ENCODE peak calls at places on chromosomes 3 and 15, in eight cellular contexts. One of them, this sample, is unnamed.
A peak's percentile ranks its signal among the peaks of the same experiment; 100 is the strongest.

GRCh38 chr3:4751057-4752051 is 227.9 kb upstream of the BHLHE40 start:
- DNase-seq in upper lobe of left lung: no peak
- DNase-seq in stomach: no peak
- DNase-seq in IMR-90: peak; percentile 87
- DNase-seq in sigmoid colon: no peak
- DNase-seq in heart left ventricle: no peak
- DNase-seq in foreskin fibroblast: peak; percentile 25
- DNase-seq in fibroblast of pulmonary artery: peak; percentile 84
- DNase-seq in this sample: no peak

GRCh38 chr15:36361351-36361870 is 218.0 kb upstream of the CDIN1 start:
- DNase-seq in IMR-90: peak; percentile 77
- DNase-seq in heart left ventricle: no peak
- DNase-seq in fibroblast of pulmonary artery: peak; percentile 65
- DNase-seq in sigmoid colon: no peak
- DNase-seq in upper lobe of left lung: no peak
- DNase-seq in stomach: no peak
- DNase-seq in foreskin fibroblast: peak; percentile 44
- DNase-seq in this sample: no peak

GRCh38 chr15:68795298-68795848 is 25.3 kb downstream of the ANP32A start:
- DNase-seq in fibroblast of pulmonary artery: peak; percentile 69
- DNase-seq in upper lobe of left lung: peak; percentile 91
- DNase-seq in heart left ventricle: peak; percentile 94
- DNase-seq in IMR-90: peak; percentile 57
- DNase-seq in stomach: peak; percentile 91
- DNase-seq in sigmoid colon: peak; percentile 95
- DNase-seq in foreskin fibroblast: peak; percentile 87
- DNase-seq in this sample: no peak

GRCh38 chr15:34239151-34239761 is 14.4 kb downstream of the EMC4 start:
- DNase-seq in IMR-90: peak; percentile 91
- DNase-seq in sigmoid colon: no peak
- DNase-seq in foreskin fibroblast: peak; percentile 86
- DNase-seq in stomach: no peak
- DNase-seq in heart left ventricle: no peak
- DNase-seq in upper lobe of left lung: no peak
- DNase-seq in fibroblast of pulmonary artery: peak; percentile 79
- DNase-seq in this sample: no peak

GRCh38 chr3:51717947-51718346 is 11.1 kb downstream of the GRM2 start:
- DNase-seq in heart left ventricle: no peak
- DNase-seq in foreskin fibroblast: no peak
- DNase-seq in fibroblast of pulmonary artery: no peak
- DNase-seq in stomach: no peak
- DNase-seq in sigmoid colon: no peak
- DNase-seq in IMR-90: no peak
- DNase-seq in upper lobe of left lung: no peak
- DNase-seq in this sample: no peak

GRCh38 chr15:68223171-68223570 is 6.4 kb downstream of the CLN6 start:
- DNase-seq in foreskin fibroblast: no peak
- DNase-seq in IMR-90: no peak
- DNase-seq in fibroblast of pulmonary artery: no peak
- DNase-seq in stomach: peak; percentile 14
- DNase-seq in heart left ventricle: no peak
- DNase-seq in upper lobe of left lung: no peak
- DNase-seq in sigmoid colon: no peak
- DNase-seq in this sample: no peak

GRCh38 chr3:64554086-64554920 is 133.5 kb downstream of the ADAMTS9 start:
- DNase-seq in sigmoid colon: no peak
- DNase-seq in fibroblast of pulmonary artery: no peak
- DNase-seq in upper lobe of left lung: no peak
- DNase-seq in stomach: no peak
- DNase-seq in heart left ventricle: no peak
- DNase-seq in IMR-90: no peak
- DNase-seq in foreskin fibroblast: no peak
- DNase-seq in this sample: no peak

GRCh38 chr3:65098400-65098799 is 410.6 kb upstream of the ADAMTS9 start:
- DNase-seq in heart left ventricle: no peak
- DNase-seq in stomach: no peak
- DNase-seq in fibroblast of pulmonary artery: no peak
- DNase-seq in foreskin fibroblast: no peak
- DNase-seq in sigmoid colon: no peak
- DNase-seq in upper lobe of left lung: no peak
- DNase-seq in IMR-90: no peak
- DNase-seq in this sample: no peak

GRCh38 chr3:34364345-34364744 is 565.9 kb downstream of the PDCD6IP start:
- DNase-seq in foreskin fibroblast: no peak
- DNase-seq in sigmoid colon: no peak
- DNase-seq in stomach: no peak
- DNase-seq in upper lobe of left lung: no peak
- DNase-seq in fibroblast of pulmonary artery: no peak
- DNase-seq in IMR-90: no peak
- DNase-seq in heart left ventricle: no peak
- DNase-seq in this sample: no peak

GRCh38 chr3:187783098-187783497 is 37.8 kb upstream of the BCL6 start:
- DNase-seq in foreskin fibroblast: peak; percentile 82
- DNase-seq in upper lobe of left lung: no peak
- DNase-seq in stomach: peak; percentile 62
- DNase-seq in fibroblast of pulmonary artery: peak; percentile 85
- DNase-seq in heart left ventricle: peak; percentile 59
- DNase-seq in sigmoid colon: peak; percentile 81
- DNase-seq in IMR-90: peak; percentile 97
- DNase-seq in this sample: no peak

GRCh38 chr3:24608701-24609387 is 114.2 kb upstream of the THRB start:
- DNase-seq in IMR-90: no peak
- DNase-seq in stomach: no peak
- DNase-seq in foreskin fibroblast: no peak
- DNase-seq in heart left ventricle: no peak
- DNase-seq in upper lobe of left lung: no peak
- DNase-seq in sigmoid colon: no peak
- DNase-seq in fibroblast of pulmonary artery: no peak
- DNase-seq in this sample: no peak

GRCh38 chr3:171228228-171228627 is 201.7 kb upstream of the SLC2A2 start:
- DNase-seq in heart left ventricle: no peak
- DNase-seq in foreskin fibroblast: no peak
- DNase-seq in upper lobe of left lung: no peak
- DNase-seq in stomach: no peak
- DNase-seq in fibroblast of pulmonary artery: no peak
- DNase-seq in sigmoid colon: no peak
- DNase-seq in IMR-90: no peak
- DNase-seq in this sample: no peak

GRCh38 chr3:111577113-111577512 is 18.0 kb downstream of the ZBED2 start:
- DNase-seq in fibroblast of pulmonary artery: no peak
- DNase-seq in IMR-90: no peak
- DNase-seq in heart left ventricle: no peak
- DNase-seq in sigmoid colon: no peak
- DNase-seq in upper lobe of left lung: no peak
- DNase-seq in foreskin fibroblast: no peak
- DNase-seq in stomach: no peak
- DNase-seq in this sample: no peak

GRCh38 chr3:154549391-154549790 is 119.4 kb upstream of the GPR149 start:
- DNase-seq in stomach: no peak
- DNase-seq in fibroblast of pulmonary artery: no peak
- DNase-seq in upper lobe of left lung: no peak
- DNase-seq in IMR-90: no peak
- DNase-seq in foreskin fibroblast: no peak
- DNase-seq in heart left ventricle: no peak
- DNase-seq in sigmoid colon: no peak
- DNase-seq in this sample: no peak

GRCh38 chr3:8069471-8069870 is 432.2 kb upstream of the LMCD1 start:
- DNase-seq in heart left ventricle: no peak
- DNase-seq in fibroblast of pulmonary artery: no peak
- DNase-seq in upper lobe of left lung: no peak
- DNase-seq in foreskin fibroblast: no peak
- DNase-seq in stomach: no peak
- DNase-seq in sigmoid colon: no peak
- DNase-seq in IMR-90: no peak
- DNase-seq in this sample: no peak
- H3K4me3 ChIP-seq in heart left ventricle: no peak overlapping the region
- H3K4me3 ChIP-seq in fibroblast of pulmonary artery: no peak overlapping the region
- H3K4me3 ChIP-seq in upper lobe of left lung: no peak overlapping the region
- H3K4me3 ChIP-seq in foreskin fibroblast: no peak overlapping the region
- H3K4me3 ChIP-seq in stomach: no peak overlapping the region
- H3K4me3 ChIP-seq in sigmoid colon: no peak overlapping the region
- H3K4me3 ChIP-seq in IMR-90: no peak overlapping the region
- H3K4me3 ChIP-seq in this sample: no peak overlapping the region

GRCh38 chr15:76988874-76989780 is 5.8 kb upstream of the PSTPIP1 start:
- DNase-seq in sigmoid colon: peak; percentile 59
- DNase-seq in IMR-90: no peak
- DNase-seq in stomach: no peak
- DNase-seq in foreskin fibroblast: no peak
- DNase-seq in heart left ventricle: peak; percentile 49
- DNase-seq in fibroblast of pulmonary artery: no peak
- DNase-seq in upper lobe of left lung: no peak
- DNase-seq in this sample: no peak
- TF ChIP-seq CTCF in sigmoid colon: no peak
- TF ChIP-seq CTCF in IMR-90: no peak
- TF ChIP-seq CTCF in stomach: no peak
- TF ChIP-seq CTCF in foreskin fibroblast: no peak
- TF ChIP-seq CTCF in heart left ventricle: no peak
- TF ChIP-seq CTCF in fibroblast of pulmonary artery: no peak
- TF ChIP-seq CTCF in upper lobe of left lung: no peak
- TF ChIP-seq CTCF in this sample: no peak

GRCh38 chr3:189566550-189566949 is 64.6 kb upstream of the TP63 start:
- DNase-seq in fibroblast of pulmonary artery: no peak
- DNase-seq in heart left ventricle: no peak
- DNase-seq in sigmoid colon: no peak
- DNase-seq in foreskin fibroblast: no peak
- DNase-seq in upper lobe of left lung: no peak
- DNase-seq in IMR-90: no peak
- DNase-seq in stomach: no peak
- DNase-seq in this sample: no peak

GRCh38 chr3:189567772-189568420 is 63.3 kb upstream of the TP63 start:
- DNase-seq in fibroblast of pulmonary artery: no peak
- DNase-seq in sigmoid colon: no peak
- DNase-seq in IMR-90: no peak
- DNase-seq in heart left ventricle: no peak
- DNase-seq in upper lobe of left lung: no peak
- DNase-seq in foreskin fibroblast: no peak
- DNase-seq in stomach: no peak
- DNase-seq in this sample: no peak

GRCh38 chr3:189569473-189569872 is 61.7 kb upstream of the TP63 start:
- DNase-seq in fibroblast of pulmonary artery: no peak
- DNase-seq in stomach: no peak
- DNase-seq in heart left ventricle: no peak
- DNase-seq in sigmoid colon: no peak
- DNase-seq in IMR-90: no peak
- DNase-seq in foreskin fibroblast: no peak
- DNase-seq in upper lobe of left lung: no peak
- DNase-seq in this sample: no peak

GRCh38 chr3:189568931-189569330 is 62.3 kb upstream of the TP63 start:
- DNase-seq in heart left ventricle: no peak
- DNase-seq in IMR-90: no peak
- DNase-seq in fibroblast of pulmonary artery: no peak
- DNase-seq in sigmoid colon: no peak
- DNase-seq in upper lobe of left lung: no peak
- DNase-seq in foreskin fibroblast: no peak
- DNase-seq in stomach: no peak
- DNase-seq in this sample: no peak

DNA sequence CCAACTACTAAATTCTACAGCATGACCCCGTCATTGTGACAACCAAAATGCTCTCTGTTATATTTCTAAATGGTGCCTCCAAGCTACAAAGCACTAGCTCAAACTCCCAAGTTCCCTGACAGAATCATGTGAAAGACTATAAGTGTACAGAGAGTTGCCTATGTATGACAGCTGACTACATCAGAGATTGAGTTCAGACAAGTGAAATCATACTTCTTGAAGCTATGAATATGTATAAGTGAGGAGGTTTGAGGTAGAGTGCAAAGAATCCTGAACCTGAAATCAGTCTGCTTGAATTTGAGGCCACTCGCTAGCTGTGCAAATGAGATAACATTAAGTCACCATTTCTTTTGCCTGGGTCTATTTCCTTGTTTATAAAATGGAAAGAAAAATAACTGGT is 63.9 kb upstream of the TP63 start:
- DNase-seq in IMR-90: no peak
- DNase-seq in sigmoid colon: no peak
- DNase-seq in stomach: no peak
- DNase-seq in foreskin fibroblast: no peak
- DNase-seq in heart left ventricle: no peak
- DNase-seq in upper lobe of left lung: no peak
- DNase-seq in fibroblast of pulmonary artery: no peak
- DNase-seq in this sample: no peak
- H3K4me3 ChIP-seq in IMR-90: no peak overlapping the region
- H3K4me3 ChIP-seq in sigmoid colon: no peak overlapping the region
- H3K4me3 ChIP-seq in stomach: no peak overlapping the region
- H3K4me3 ChIP-seq in foreskin fibroblast: no peak overlapping the region
- H3K4me3 ChIP-seq in heart left ventricle: no peak overlapping the region
- H3K4me3 ChIP-seq in upper lobe of left lung: no peak overlapping the region
- H3K4me3 ChIP-seq in fibroblast of pulmonary artery: no peak overlapping the region
- H3K4me3 ChIP-seq in this sample: no peak overlapping the region

GRCh38 chr3:129836381-129837056 is 57.0 kb downstream of the TMCC1 start:
- DNase-seq in fibroblast of pulmonary artery: peak; percentile 26
- DNase-seq in upper lobe of left lung: no peak
- DNase-seq in stomach: no peak
- DNase-seq in foreskin fibroblast: no peak
- DNase-seq in sigmoid colon: no peak
- DNase-seq in heart left ventricle: no peak
- DNase-seq in IMR-90: peak; percentile 15
- DNase-seq in this sample: no peak
- TF ChIP-seq CTCF in fibroblast of pulmonary artery: no peak
- TF ChIP-seq CTCF in upper lobe of left lung: no peak
- TF ChIP-seq CTCF in stomach: no peak
- TF ChIP-seq CTCF in foreskin fibroblast: no peak
- TF ChIP-seq CTCF in sigmoid colon: no peak
- TF ChIP-seq CTCF in heart left ventricle: no peak
- TF ChIP-seq CTCF in IMR-90: no peak
- TF ChIP-seq CTCF in this sample: no peak

GRCh38 chr3:69353088-69353478 is 32.8 kb downstream of the FRMD4B start:
- DNase-seq in upper lobe of left lung: no peak
- DNase-seq in heart left ventricle: no peak
- DNase-seq in IMR-90: no peak
- DNase-seq in fibroblast of pulmonary artery: no peak
- DNase-seq in foreskin fibroblast: no peak
- DNase-seq in sigmoid colon: no peak
- DNase-seq in stomach: no peak
- DNase-seq in this sample: no peak
- H3K4me3 ChIP-seq in upper lobe of left lung: no peak overlapping the region
- H3K4me3 ChIP-seq in heart left ventricle: peak overlapping the region; percentile 59
- H3K4me3 ChIP-seq in IMR-90: no peak overlapping the region
- H3K4me3 ChIP-seq in fibroblast of pulmonary artery: no peak overlapping the region
- H3K4me3 ChIP-seq in foreskin fibroblast: no peak overlapping the region
- H3K4me3 ChIP-seq in sigmoid colon: peak overlapping the region; percentile 23
- H3K4me3 ChIP-seq in stomach: no peak overlapping the region
- H3K4me3 ChIP-seq in this sample: no peak overlapping the region

GRCh38 chr3:50676031-50676705 is 1.4 kb downstream of the DOCK3 start:
- DNase-seq in upper lobe of left lung: no peak
- DNase-seq in fibroblast of pulmonary artery: no peak
- DNase-seq in sigmoid colon: no peak
- DNase-seq in IMR-90: no peak
- DNase-seq in heart left ventricle: no peak
- DNase-seq in stomach: no peak
- DNase-seq in foreskin fibroblast: no peak
- DNase-seq in this sample: no peak
- TF ChIP-seq CTCF in upper lobe of left lung: no peak
- TF ChIP-seq CTCF in fibroblast of pulmonary artery: no peak
- TF ChIP-seq CTCF in sigmoid colon: no peak
- TF ChIP-seq CTCF in IMR-90: no peak
- TF ChIP-seq CTCF in heart left ventricle: no peak
- TF ChIP-seq CTCF in stomach: no peak
- TF ChIP-seq CTCF in foreskin fibroblast: no peak
- TF ChIP-seq CTCF in this sample: no peak

DNA sequence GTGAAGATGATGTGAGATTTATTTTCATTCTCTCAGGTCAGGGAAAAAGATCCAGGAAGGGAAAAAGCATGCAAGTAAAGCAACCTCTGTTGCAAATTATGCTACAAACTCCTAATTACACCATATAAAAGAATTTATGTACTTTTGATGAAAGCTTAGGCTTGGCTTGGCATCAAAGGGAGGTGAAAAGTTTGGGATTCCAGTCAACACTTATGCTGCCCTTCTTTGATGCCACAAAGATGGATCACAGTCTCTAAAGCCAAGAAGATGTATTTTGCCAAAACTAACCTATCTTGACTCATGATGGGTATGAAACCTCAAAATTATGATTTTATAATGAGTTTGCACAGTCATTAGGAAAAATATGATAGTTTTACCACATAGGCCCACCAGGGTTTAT is 101.0 kb upstream of the CCDC80 start:
- DNase-seq in stomach: no peak
- DNase-seq in sigmoid colon: no peak
- DNase-seq in foreskin fibroblast: no peak
- DNase-seq in heart left ventricle: no peak
- DNase-seq in fibroblast of pulmonary artery: no peak
- DNase-seq in IMR-90: no peak
- DNase-seq in upper lobe of left lung: no peak
- DNase-seq in this sample: no peak
- H3K4me3 ChIP-seq in stomach: no peak overlapping the region
- H3K4me3 ChIP-seq in sigmoid colon: no peak overlapping the region
- H3K4me3 ChIP-seq in foreskin fibroblast: no peak overlapping the region
- H3K4me3 ChIP-seq in heart left ventricle: no peak overlapping the region
- H3K4me3 ChIP-seq in fibroblast of pulmonary artery: no peak overlapping the region
- H3K4me3 ChIP-seq in IMR-90: no peak overlapping the region
- H3K4me3 ChIP-seq in upper lobe of left lung: no peak overlapping the region
- H3K4me3 ChIP-seq in this sample: no peak overlapping the region

This sample was measured in GM12864.